ENCODE peak calls at places on chromosomes 5 and 9, in eight cellular contexts. One of them, this sample, is unnamed.

GRCh38 chr5:74990194-74990593 is 62.2 kb downstream of the GCNT4 start:
- DNase-seq in GM04503: no peak
- DNase-seq in NCI-H1105 treated with DMSO at 0.1 percent for 48 hours: no peak
- DNase-seq in neural progenitor cell: no peak
- DNase-seq in occipital lobe: no peak
- DNase-seq in Peyer's patch: no peak
- DNase-seq in stimulated activated CD8-positive, alpha-beta memory T cell treated with anti-CD3 and anti-CD28 coated beads, Interleukin-15, amount 100 ng/mL, for 4 hours: no peak
- DNase-seq in activated T-helper 9 cell treated with anti-CD3 and anti-CD28 coated beads, Interleukin-2, amount 50 U/mL, for 16 hours: no peak
- DNase-seq in this sample: no peak

GRCh38 chr9:93143830-93144530 is 9.9 kb upstream of the NINJ1 start:
- DNase-seq in Peyer's patch: peak
- DNase-seq in activated T-helper 9 cell treated with anti-CD3 and anti-CD28 coated beads, Interleukin-2, amount 50 U/mL, for 16 hours: peak
- DNase-seq in GM04503: no peak
- DNase-seq in occipital lobe: peak
- DNase-seq in neural progenitor cell: no peak
- DNase-seq in stimulated activated CD8-positive, alpha-beta memory T cell treated with anti-CD3 and anti-CD28 coated beads, Interleukin-15, amount 100 ng/mL, for 4 hours: no peak
- DNase-seq in NCI-H1105 treated with DMSO at 0.1 percent for 48 hours: no peak
- DNase-seq in this sample: no peak

GRCh38 chr5:75414241-75414640 is 77.2 kb downstream of the HMGCR start:
- DNase-seq in stimulated activated CD8-positive, alpha-beta memory T cell treated with anti-CD3 and anti-CD28 coated beads, Interleukin-15, amount 100 ng/mL, for 4 hours: no peak
- DNase-seq in occipital lobe: no peak
- DNase-seq in activated T-helper 9 cell treated with anti-CD3 and anti-CD28 coated beads, Interleukin-2, amount 50 U/mL, for 16 hours: no peak
- DNase-seq in GM04503: no peak
- DNase-seq in NCI-H1105 treated with DMSO at 0.1 percent for 48 hours: no peak
- DNase-seq in neural progenitor cell: no peak
- DNase-seq in Peyer's patch: no peak
- DNase-seq in this sample: no peak

GRCh38 chr9:124520206-124520596 is 13.0 kb upstream of the NR5A1 start:
- DNase-seq in activated T-helper 9 cell treated with anti-CD3 and anti-CD28 coated beads, Interleukin-2, amount 50 U/mL, for 16 hours: no peak
- DNase-seq in occipital lobe: no peak
- DNase-seq in neural progenitor cell: no peak
- DNase-seq in Peyer's patch: no peak
- DNase-seq in stimulated activated CD8-positive, alpha-beta memory T cell treated with anti-CD3 and anti-CD28 coated beads, Interleukin-15, amount 100 ng/mL, for 4 hours: no peak
- DNase-seq in NCI-H1105 treated with DMSO at 0.1 percent for 48 hours: no peak
- DNase-seq in GM04503: no peak
- DNase-seq in this sample: peak

GRCh38 chr5:90871356-90871755 is 312.8 kb downstream of the ADGRV1 start:
- DNase-seq in GM04503: no peak
- DNase-seq in neural progenitor cell: no peak
- DNase-seq in NCI-H1105 treated with DMSO at 0.1 percent for 48 hours: no peak
- DNase-seq in stimulated activated CD8-positive, alpha-beta memory T cell treated with anti-CD3 and anti-CD28 coated beads, Interleukin-15, amount 100 ng/mL, for 4 hours: no peak
- DNase-seq in activated T-helper 9 cell treated with anti-CD3 and anti-CD28 coated beads, Interleukin-2, amount 50 U/mL, for 16 hours: no peak
- DNase-seq in occipital lobe: no peak
- DNase-seq in Peyer's patch: no peak
- DNase-seq in this sample: no peak

GRCh38 chr5:128537306-128537998 is 593 bp downstream of the FBN2 start:
- DNase-seq in stimulated activated CD8-positive, alpha-beta memory T cell treated with anti-CD3 and anti-CD28 coated beads, Interleukin-15, amount 100 ng/mL, for 4 hours: no peak
- DNase-seq in GM04503: no peak
- DNase-seq in activated T-helper 9 cell treated with anti-CD3 and anti-CD28 coated beads, Interleukin-2, amount 50 U/mL, for 16 hours: no peak
- DNase-seq in neural progenitor cell: peak
- DNase-seq in Peyer's patch: no peak
- DNase-seq in NCI-H1105 treated with DMSO at 0.1 percent for 48 hours: no peak
- DNase-seq in occipital lobe: no peak
- DNase-seq in this sample: peak

GRCh38 chr9:91915524-91916266 is 34.3 kb downstream of the ROR2 start:
- DNase-seq in Peyer's patch: peak
- DNase-seq in occipital lobe: no peak
- DNase-seq in NCI-H1105 treated with DMSO at 0.1 percent for 48 hours: no peak
- DNase-seq in stimulated activated CD8-positive, alpha-beta memory T cell treated with anti-CD3 and anti-CD28 coated beads, Interleukin-15, amount 100 ng/mL, for 4 hours: no peak
- DNase-seq in neural progenitor cell: no peak
- DNase-seq in activated T-helper 9 cell treated with anti-CD3 and anti-CD28 coated beads, Interleukin-2, amount 50 U/mL, for 16 hours: no peak
- DNase-seq in GM04503: no peak
- DNase-seq in this sample: no peak

GRCh38 chr9:121650220-121651013 is 1.0 kb upstream of the DAB2IP start:
- DNase-seq in Peyer's patch: peak
- DNase-seq in neural progenitor cell: peak
- DNase-seq in occipital lobe: no peak
- DNase-seq in activated T-helper 9 cell treated with anti-CD3 and anti-CD28 coated beads, Interleukin-2, amount 50 U/mL, for 16 hours: no peak
- DNase-seq in NCI-H1105 treated with DMSO at 0.1 percent for 48 hours: peak
- DNase-seq in stimulated activated CD8-positive, alpha-beta memory T cell treated with anti-CD3 and anti-CD28 coated beads, Interleukin-15, amount 100 ng/mL, for 4 hours: no peak
- DNase-seq in GM04503: no peak
- DNase-seq in this sample: peak

GRCh38 chr5:159198063-159199036 is 11.0 kb downstream of the RNF145 start:
- DNase-seq in Peyer's patch: no peak
- DNase-seq in occipital lobe: no peak
- DNase-seq in activated T-helper 9 cell treated with anti-CD3 and anti-CD28 coated beads, Interleukin-2, amount 50 U/mL, for 16 hours: no peak
- DNase-seq in NCI-H1105 treated with DMSO at 0.1 percent for 48 hours: no peak
- DNase-seq in neural progenitor cell: no peak
- DNase-seq in GM04503: no peak
- DNase-seq in stimulated activated CD8-positive, alpha-beta memory T cell treated with anti-CD3 and anti-CD28 coated beads, Interleukin-15, amount 100 ng/mL, for 4 hours: no peak
- DNase-seq in this sample: no peak

GRCh38 chr9:136631038-136632000 is 31.4 kb upstream of the EGFL7 start:
- DNase-seq in neural progenitor cell: peak
- DNase-seq in activated T-helper 9 cell treated with anti-CD3 and anti-CD28 coated beads, Interleukin-2, amount 50 U/mL, for 16 hours: peak
- DNase-seq in Peyer's patch: peak
- DNase-seq in occipital lobe: peak
- DNase-seq in NCI-H1105 treated with DMSO at 0.1 percent for 48 hours: peak
- DNase-seq in GM04503: peak
- DNase-seq in stimulated activated CD8-positive, alpha-beta memory T cell treated with anti-CD3 and anti-CD28 coated beads, Interleukin-15, amount 100 ng/mL, for 4 hours: peak
- DNase-seq in this sample: peak

GRCh38 chr5:129903466-129904101 is 681 bp upstream of the CHSY3 start:
- DNase-seq in neural progenitor cell: peak
- DNase-seq in GM04503: no peak
- DNase-seq in stimulated activated CD8-positive, alpha-beta memory T cell treated with anti-CD3 and anti-CD28 coated beads, Interleukin-15, amount 100 ng/mL, for 4 hours: no peak
- DNase-seq in occipital lobe: no peak
- DNase-seq in activated T-helper 9 cell treated with anti-CD3 and anti-CD28 coated beads, Interleukin-2, amount 50 U/mL, for 16 hours: no peak
- DNase-seq in NCI-H1105 treated with DMSO at 0.1 percent for 48 hours: no peak
- DNase-seq in Peyer's patch: peak
- DNase-seq in this sample: no peak

GRCh38 chr5:10903786-10904560 is 142.9 kb upstream of the DAP start:
- DNase-seq in GM04503: no peak
- DNase-seq in neural progenitor cell: no peak
- DNase-seq in stimulated activated CD8-positive, alpha-beta memory T cell treated with anti-CD3 and anti-CD28 coated beads, Interleukin-15, amount 100 ng/mL, for 4 hours: no peak
- DNase-seq in Peyer's patch: no peak
- DNase-seq in NCI-H1105 treated with DMSO at 0.1 percent for 48 hours: no peak
- DNase-seq in activated T-helper 9 cell treated with anti-CD3 and anti-CD28 coated beads, Interleukin-2, amount 50 U/mL, for 16 hours: no peak
- DNase-seq in occipital lobe: no peak
- DNase-seq in this sample: no peak

GRCh38 chr9:134539613-134540012 is 102.0 kb upstream of the COL5A1 start:
- DNase-seq in occipital lobe: no peak
- DNase-seq in GM04503: no peak
- DNase-seq in stimulated activated CD8-positive, alpha-beta memory T cell treated with anti-CD3 and anti-CD28 coated beads, Interleukin-15, amount 100 ng/mL, for 4 hours: no peak
- DNase-seq in Peyer's patch: no peak
- DNase-seq in activated T-helper 9 cell treated with anti-CD3 and anti-CD28 coated beads, Interleukin-2, amount 50 U/mL, for 16 hours: no peak
- DNase-seq in neural progenitor cell: no peak
- DNase-seq in NCI-H1105 treated with DMSO at 0.1 percent for 48 hours: no peak
- DNase-seq in this sample: no peak

GRCh38 chr5:65062684-65063083 is 294.0 kb downstream of the CWC27 start:
- DNase-seq in NCI-H1105 treated with DMSO at 0.1 percent for 48 hours: no peak
- DNase-seq in occipital lobe: no peak
- DNase-seq in neural progenitor cell: no peak
- DNase-seq in activated T-helper 9 cell treated with anti-CD3 and anti-CD28 coated beads, Interleukin-2, amount 50 U/mL, for 16 hours: no peak
- DNase-seq in stimulated activated CD8-positive, alpha-beta memory T cell treated with anti-CD3 and anti-CD28 coated beads, Interleukin-15, amount 100 ng/mL, for 4 hours: no peak
- DNase-seq in Peyer's patch: no peak
- DNase-seq in GM04503: peak
- DNase-seq in this sample: peak

GRCh38 chr5:3375586-3376311 is 219.9 kb upstream of the IRX1 start:
- DNase-seq in stimulated activated CD8-positive, alpha-beta memory T cell treated with anti-CD3 and anti-CD28 coated beads, Interleukin-15, amount 100 ng/mL, for 4 hours: no peak
- DNase-seq in occipital lobe: no peak
- DNase-seq in GM04503: no peak
- DNase-seq in neural progenitor cell: no peak
- DNase-seq in NCI-H1105 treated with DMSO at 0.1 percent for 48 hours: no peak
- DNase-seq in Peyer's patch: no peak
- DNase-seq in activated T-helper 9 cell treated with anti-CD3 and anti-CD28 coated beads, Interleukin-2, amount 50 U/mL, for 16 hours: no peak
- DNase-seq in this sample: no peak

GRCh38 chr9:17535176-17535575 is 43.7 kb upstream of the SH3GL2 start:
- DNase-seq in Peyer's patch: no peak
- DNase-seq in GM04503: no peak
- DNase-seq in stimulated activated CD8-positive, alpha-beta memory T cell treated with anti-CD3 and anti-CD28 coated beads, Interleukin-15, amount 100 ng/mL, for 4 hours: no peak
- DNase-seq in NCI-H1105 treated with DMSO at 0.1 percent for 48 hours: no peak
- DNase-seq in occipital lobe: no peak
- DNase-seq in neural progenitor cell: no peak
- DNase-seq in activated T-helper 9 cell treated with anti-CD3 and anti-CD28 coated beads, Interleukin-2, amount 50 U/mL, for 16 hours: no peak
- DNase-seq in this sample: no peak

GRCh38 chr5:154483654-154484392 is 5.8 kb upstream of the HAND1 start:
- DNase-seq in activated T-helper 9 cell treated with anti-CD3 and anti-CD28 coated beads, Interleukin-2, amount 50 U/mL, for 16 hours: no peak
- DNase-seq in NCI-H1105 treated with DMSO at 0.1 percent for 48 hours: no peak
- DNase-seq in stimulated activated CD8-positive, alpha-beta memory T cell treated with anti-CD3 and anti-CD28 coated beads, Interleukin-15, amount 100 ng/mL, for 4 hours: no peak
- DNase-seq in GM04503: no peak
- DNase-seq in occipital lobe: no peak
- DNase-seq in Peyer's patch: no peak
- DNase-seq in neural progenitor cell: peak
- DNase-seq in this sample: peak

GRCh38 chr5:168404366-168404765 is 81.9 kb upstream of the RARS1 start:
- DNase-seq in NCI-H1105 treated with DMSO at 0.1 percent for 48 hours: no peak
- DNase-seq in neural progenitor cell: no peak
- DNase-seq in GM04503: peak
- DNase-seq in activated T-helper 9 cell treated with anti-CD3 and anti-CD28 coated beads, Interleukin-2, amount 50 U/mL, for 16 hours: no peak
- DNase-seq in Peyer's patch: no peak
- DNase-seq in occipital lobe: no peak
- DNase-seq in stimulated activated CD8-positive, alpha-beta memory T cell treated with anti-CD3 and anti-CD28 coated beads, Interleukin-15, amount 100 ng/mL, for 4 hours: no peak
- DNase-seq in this sample: no peak

GRCh38 chr9:134358026-134358967 is 32.0 kb downstream of the RXRA start:
- DNase-seq in neural progenitor cell: no peak
- DNase-seq in Peyer's patch: no peak
- DNase-seq in activated T-helper 9 cell treated with anti-CD3 and anti-CD28 coated beads, Interleukin-2, amount 50 U/mL, for 16 hours: no peak
- DNase-seq in GM04503: no peak
- DNase-seq in occipital lobe: no peak
- DNase-seq in stimulated activated CD8-positive, alpha-beta memory T cell treated with anti-CD3 and anti-CD28 coated beads, Interleukin-15, amount 100 ng/mL, for 4 hours: no peak
- DNase-seq in NCI-H1105 treated with DMSO at 0.1 percent for 48 hours: peak
- DNase-seq in this sample: no peak

GRCh38 chr5:170380361-170380951 is 8.7 kb downstream of the KCNMB1 start:
- DNase-seq in Peyer's patch: no peak
- DNase-seq in neural progenitor cell: no peak
- DNase-seq in occipital lobe: no peak
- DNase-seq in activated T-helper 9 cell treated with anti-CD3 and anti-CD28 coated beads, Interleukin-2, amount 50 U/mL, for 16 hours: no peak
- DNase-seq in NCI-H1105 treated with DMSO at 0.1 percent for 48 hours: no peak
- DNase-seq in stimulated activated CD8-positive, alpha-beta memory T cell treated with anti-CD3 and anti-CD28 coated beads, Interleukin-15, amount 100 ng/mL, for 4 hours: no peak
- DNase-seq in GM04503: no peak
- DNase-seq in this sample: no peak

GRCh38 chr9:68894502-68894901 is 119.4 kb downstream of the PRKACG start:
- DNase-seq in occipital lobe: no peak
- DNase-seq in Peyer's patch: no peak
- DNase-seq in NCI-H1105 treated with DMSO at 0.1 percent for 48 hours: no peak
- DNase-seq in neural progenitor cell: no peak
- DNase-seq in GM04503: no peak
- DNase-seq in activated T-helper 9 cell treated with anti-CD3 and anti-CD28 coated beads, Interleukin-2, amount 50 U/mL, for 16 hours: no peak
- DNase-seq in stimulated activated CD8-positive, alpha-beta memory T cell treated with anti-CD3 and anti-CD28 coated beads, Interleukin-15, amount 100 ng/mL, for 4 hours: no peak
- DNase-seq in this sample: no peak

GRCh38 chr5:96318569-96319100 is 114.4 kb downstream of the PCSK1 start:
- DNase-seq in Peyer's patch: no peak
- DNase-seq in neural progenitor cell: no peak
- DNase-seq in occipital lobe: no peak
- DNase-seq in activated T-helper 9 cell treated with anti-CD3 and anti-CD28 coated beads, Interleukin-2, amount 50 U/mL, for 16 hours: no peak
- DNase-seq in stimulated activated CD8-positive, alpha-beta memory T cell treated with anti-CD3 and anti-CD28 coated beads, Interleukin-15, amount 100 ng/mL, for 4 hours: no peak
- DNase-seq in NCI-H1105 treated with DMSO at 0.1 percent for 48 hours: no peak
- DNase-seq in GM04503: no peak
- DNase-seq in this sample: no peak

GRCh38 chr9:87558606-87559005 is 60.9 kb downstream of the DAPK1 start:
- DNase-seq in neural progenitor cell: no peak
- DNase-seq in activated T-helper 9 cell treated with anti-CD3 and anti-CD28 coated beads, Interleukin-2, amount 50 U/mL, for 16 hours: no peak
- DNase-seq in occipital lobe: no peak
- DNase-seq in NCI-H1105 treated with DMSO at 0.1 percent for 48 hours: no peak
- DNase-seq in GM04503: no peak
- DNase-seq in stimulated activated CD8-positive, alpha-beta memory T cell treated with anti-CD3 and anti-CD28 coated beads, Interleukin-15, amount 100 ng/mL, for 4 hours: no peak
- DNase-seq in Peyer's patch: no peak
- DNase-seq in this sample: no peak

GRCh38 chr9:96612105-96612965 is 7.3 kb downstream of the CDC14B start:
- DNase-seq in stimulated activated CD8-positive, alpha-beta memory T cell treated with anti-CD3 and anti-CD28 coated beads, Interleukin-15, amount 100 ng/mL, for 4 hours: no peak
- DNase-seq in neural progenitor cell: peak
- DNase-seq in occipital lobe: peak
- DNase-seq in GM04503: peak
- DNase-seq in NCI-H1105 treated with DMSO at 0.1 percent for 48 hours: peak
- DNase-seq in Peyer's patch: peak
- DNase-seq in activated T-helper 9 cell treated with anti-CD3 and anti-CD28 coated beads, Interleukin-2, amount 50 U/mL, for 16 hours: no peak
- DNase-seq in this sample: peak

GRCh38 chr9:92728831-92729734 is 35.5 kb downstream of the BICD2 start:
- DNase-seq in GM04503: no peak
- DNase-seq in NCI-H1105 treated with DMSO at 0.1 percent for 48 hours: no peak
- DNase-seq in neural progenitor cell: peak
- DNase-seq in activated T-helper 9 cell treated with anti-CD3 and anti-CD28 coated beads, Interleukin-2, amount 50 U/mL, for 16 hours: no peak
- DNase-seq in stimulated activated CD8-positive, alpha-beta memory T cell treated with anti-CD3 and anti-CD28 coated beads, Interleukin-15, amount 100 ng/mL, for 4 hours: no peak
- DNase-seq in occipital lobe: peak
- DNase-seq in Peyer's patch: peak
- DNase-seq in this sample: peak

GRCh38 chr5:155085282-155085990 is 71.9 kb downstream of the KIF4B start:
- DNase-seq in GM04503: no peak
- DNase-seq in stimulated activated CD8-positive, alpha-beta memory T cell treated with anti-CD3 and anti-CD28 coated beads, Interleukin-15, amount 100 ng/mL, for 4 hours: no peak
- DNase-seq in neural progenitor cell: no peak
- DNase-seq in NCI-H1105 treated with DMSO at 0.1 percent for 48 hours: no peak
- DNase-seq in Peyer's patch: no peak
- DNase-seq in activated T-helper 9 cell treated with anti-CD3 and anti-CD28 coated beads, Interleukin-2, amount 50 U/mL, for 16 hours: no peak
- DNase-seq in occipital lobe: peak
- DNase-seq in this sample: no peak

GRCh38 chr9:93949073-93949693 is 6.0 kb downstream of the BARX1 start:
- DNase-seq in Peyer's patch: no peak
- DNase-seq in neural progenitor cell: peak
- DNase-seq in GM04503: no peak
- DNase-seq in NCI-H1105 treated with DMSO at 0.1 percent for 48 hours: no peak
- DNase-seq in stimulated activated CD8-positive, alpha-beta memory T cell treated with anti-CD3 and anti-CD28 coated beads, Interleukin-15, amount 100 ng/mL, for 4 hours: no peak
- DNase-seq in activated T-helper 9 cell treated with anti-CD3 and anti-CD28 coated beads, Interleukin-2, amount 50 U/mL, for 16 hours: no peak
- DNase-seq in occipital lobe: no peak
- DNase-seq in this sample: no peak

GRCh38 chr5:5316333-5316732 is 106.1 kb upstream of the ICE1 start:
- DNase-seq in occipital lobe: no peak
- DNase-seq in GM04503: no peak
- DNase-seq in activated T-helper 9 cell treated with anti-CD3 and anti-CD28 coated beads, Interleukin-2, amount 50 U/mL, for 16 hours: no peak
- DNase-seq in stimulated activated CD8-positive, alpha-beta memory T cell treated with anti-CD3 and anti-CD28 coated beads, Interleukin-15, amount 100 ng/mL, for 4 hours: no peak
- DNase-seq in NCI-H1105 treated with DMSO at 0.1 percent for 48 hours: no peak
- DNase-seq in Peyer's patch: no peak
- DNase-seq in neural progenitor cell: no peak
- DNase-seq in this sample: no peak

GRCh38 chr5:39151731-39152130 is 67.6 kb downstream of the FYB1 start:
- DNase-seq in stimulated activated CD8-positive, alpha-beta memory T cell treated with anti-CD3 and anti-CD28 coated beads, Interleukin-15, amount 100 ng/mL, for 4 hours: no peak
- DNase-seq in NCI-H1105 treated with DMSO at 0.1 percent for 48 hours: no peak
- DNase-seq in neural progenitor cell: no peak
- DNase-seq in occipital lobe: no peak
- DNase-seq in activated T-helper 9 cell treated with anti-CD3 and anti-CD28 coated beads, Interleukin-2, amount 50 U/mL, for 16 hours: no peak
- DNase-seq in Peyer's patch: no peak
- DNase-seq in GM04503: no peak
- DNase-seq in this sample: no peak

GRCh38 chr5:77167695-77168111 is 42.8 kb upstream of the PDE8B start:
- DNase-seq in stimulated activated CD8-positive, alpha-beta memory T cell treated with anti-CD3 and anti-CD28 coated beads, Interleukin-15, amount 100 ng/mL, for 4 hours: no peak
- DNase-seq in GM04503: peak
- DNase-seq in neural progenitor cell: no peak
- DNase-seq in NCI-H1105 treated with DMSO at 0.1 percent for 48 hours: no peak
- DNase-seq in occipital lobe: no peak
- DNase-seq in Peyer's patch: no peak
- DNase-seq in activated T-helper 9 cell treated with anti-CD3 and anti-CD28 coated beads, Interleukin-2, amount 50 U/mL, for 16 hours: no peak
- DNase-seq in this sample: no peak

GRCh38 chr9:87239312-87239711 is 258.4 kb upstream of the DAPK1 start:
- DNase-seq in GM04503: no peak
- DNase-seq in stimulated activated CD8-positive, alpha-beta memory T cell treated with anti-CD3 and anti-CD28 coated beads, Interleukin-15, amount 100 ng/mL, for 4 hours: no peak
- DNase-seq in Peyer's patch: no peak
- DNase-seq in occipital lobe: no peak
- DNase-seq in activated T-helper 9 cell treated with anti-CD3 and anti-CD28 coated beads, Interleukin-2, amount 50 U/mL, for 16 hours: no peak
- DNase-seq in NCI-H1105 treated with DMSO at 0.1 percent for 48 hours: no peak
- DNase-seq in neural progenitor cell: no peak
- DNase-seq in this sample: no peak

GRCh38 chr5:132465095-132465707 is 25.4 kb downstream of the IRF1 start:
- DNase-seq in NCI-H1105 treated with DMSO at 0.1 percent for 48 hours: no peak
- DNase-seq in Peyer's patch: peak
- DNase-seq in neural progenitor cell: no peak
- DNase-seq in GM04503: no peak
- DNase-seq in occipital lobe: no peak
- DNase-seq in activated T-helper 9 cell treated with anti-CD3 and anti-CD28 coated beads, Interleukin-2, amount 50 U/mL, for 16 hours: no peak
- DNase-seq in stimulated activated CD8-positive, alpha-beta memory T cell treated with anti-CD3 and anti-CD28 coated beads, Interleukin-15, amount 100 ng/mL, for 4 hours: no peak
- DNase-seq in this sample: no peak

GRCh38 chr5:92505145-92505544 is 1075.9 kb downstream of the NR2F1-AS1 start:
- DNase-seq in NCI-H1105 treated with DMSO at 0.1 percent for 48 hours: no peak
- DNase-seq in neural progenitor cell: no peak
- DNase-seq in Peyer's patch: no peak
- DNase-seq in occipital lobe: no peak
- DNase-seq in stimulated activated CD8-positive, alpha-beta memory T cell treated with anti-CD3 and anti-CD28 coated beads, Interleukin-15, amount 100 ng/mL, for 4 hours: no peak
- DNase-seq in activated T-helper 9 cell treated with anti-CD3 and anti-CD28 coated beads, Interleukin-2, amount 50 U/mL, for 16 hours: no peak
- DNase-seq in GM04503: no peak
- DNase-seq in this sample: no peak

GRCh38 chr9:81666123-81666522 is 23.2 kb downstream of the TLE1 start:
- DNase-seq in NCI-H1105 treated with DMSO at 0.1 percent for 48 hours: no peak
- DNase-seq in GM04503: no peak
- DNase-seq in activated T-helper 9 cell treated with anti-CD3 and anti-CD28 coated beads, Interleukin-2, amount 50 U/mL, for 16 hours: no peak
- DNase-seq in neural progenitor cell: no peak
- DNase-seq in stimulated activated CD8-positive, alpha-beta memory T cell treated with anti-CD3 and anti-CD28 coated beads, Interleukin-15, amount 100 ng/mL, for 4 hours: no peak
- DNase-seq in Peyer's patch: no peak
- DNase-seq in occipital lobe: no peak
- DNase-seq in this sample: no peak